ENCODE peak calls at places on chromosomes 13 and 19, in six cellular contexts. X, J, L, M, D and F are unnamed samples.

GRCh38 chr19:54162241-54162805 is 2.8 kb upstream of the LENG1 start:
- DNase-seq in X (peak; percentile 96), J (peak; percentile 87), L (peak; percentile 88), M (peak; percentile 63), D (peak; percentile 82), F (peak; percentile 88)

GRCh38 chr13:85142351-85142750 is 656.9 kb downstream of the SLITRK6 start:
- DNase-seq in X (no peak), J (no peak), L (no peak), M (no peak), D (no peak), F (no peak)

GRCh38 chr19:34260771-34261173 is 6.4 kb downstream of the GARRE1 start:
- DNase-seq in X (no peak), J (no peak), L (no peak), M (no peak), D (no peak), F (no peak)

GRCh38 chr19:48681127-48681470 is 8.3 kb upstream of the NTN5 start:
- DNase-seq in X (no peak), J (peak; percentile 46), L (no peak), M (no peak), D (no peak), F (peak; percentile 50)

GRCh38 chr19:23799321-23799720 is 40.6 kb upstream of the ZNF681 start:
- DNase-seq in X (no peak), J (no peak), L (no peak), M (no peak), D (no peak), F (no peak)

GRCh38 chr13:40666905-40667621 is 622 bp upstream of the FOXO1 start:
- DNase-seq in X (peak; percentile 67), J (peak; percentile 36), L (peak; percentile 82), M (peak; percentile 76), D (peak; percentile 56), F (no peak)

GRCh38 chr19:29666634-29667389 is 1.6 kb downstream of the PLEKHF1 start:
- DNase-seq in X (no peak), J (no peak), L (no peak), M (peak; percentile 62), D (peak; percentile 74), F (no peak)

GRCh38 chr13:33236021-33236420 is 49.5 kb downstream of the STARD13 start:
- DNase-seq in X (no peak), J (no peak), L (no peak), M (no peak), D (no peak), F (no peak)

GRCh38 chr13:37395544-37395943 is 203.0 kb downstream of the POSTN start:
- DNase-seq in X (no peak), J (no peak), L (no peak), M (no peak), D (no peak), F (no peak)

GRCh38 chr19:47713046-47714021 is at the start of gene EHD2:
- DNase-seq in X (peak; percentile 67), J (peak; percentile 60), L (peak; percentile 82), M (peak; percentile 61), D (peak; percentile 86), F (peak; percentile 75)

GRCh38 chr13:84896128-84896527 is 903.1 kb downstream of the SLITRK6 start:
- DNase-seq in X (no peak), J (peak; percentile 35), L (no peak), M (peak; percentile 53), D (no peak), F (peak; percentile 53)

GRCh38 chr19:50039968-50040367 is 14.2 kb downstream of the ZNF473 start:
- DNase-seq in X (no peak), J (no peak), L (no peak), M (no peak), D (no peak), F (no peak)

GRCh38 chr13:39484506-39485313 is 118.3 kb downstream of the LHFPL6 start:
- DNase-seq in X (no peak), J (no peak), L (no peak), M (no peak), D (no peak), F (no peak)

GRCh38 chr13:39779337-39780270 is 124.1 kb downstream of the COG6 start:
- DNase-seq in X (no peak), J (no peak), L (no peak), M (no peak), D (no peak), F (no peak)

GRCh38 chr19:45253396-45254027 is 2.4 kb downstream of the MARK4 start:
- DNase-seq in X (no peak), J (no peak), L (no peak), M (no peak), D (no peak), F (no peak)

GRCh38 chr13:34164585-34164984 is 346.6 kb downstream of the RFC3 start:
- DNase-seq in X (no peak), J (no peak), L (no peak), M (no peak), D (no peak), F (no peak)

DNA sequence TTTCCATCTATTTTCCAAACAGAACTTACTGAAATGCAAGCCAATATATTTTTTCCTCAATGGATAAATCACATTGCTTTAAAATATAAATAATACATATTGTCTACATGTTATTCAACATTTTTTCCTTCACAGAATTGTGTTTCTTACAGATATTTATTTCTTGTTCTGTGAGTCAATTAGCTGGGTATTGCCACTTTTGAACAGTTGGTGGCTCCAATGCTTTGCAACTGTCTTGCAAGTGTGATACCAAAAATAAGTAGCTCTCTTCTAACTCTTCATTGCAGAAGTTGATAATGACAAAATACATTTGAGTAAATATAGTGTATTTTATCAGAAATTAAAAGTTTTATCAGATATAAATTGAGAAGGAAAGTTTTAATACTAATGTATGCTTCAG is 17.1 kb upstream of the GPC5 start:
- DNase-seq in X (no peak), J (no peak), L (no peak), M (no peak), D (no peak), F (no peak)
- TF ChIP-seq CTCF in X (peak; percentile 14), J (peak; percentile 40), L (no peak), M (peak; percentile 49), D (peak; percentile 50), F (no peak)

DNA sequence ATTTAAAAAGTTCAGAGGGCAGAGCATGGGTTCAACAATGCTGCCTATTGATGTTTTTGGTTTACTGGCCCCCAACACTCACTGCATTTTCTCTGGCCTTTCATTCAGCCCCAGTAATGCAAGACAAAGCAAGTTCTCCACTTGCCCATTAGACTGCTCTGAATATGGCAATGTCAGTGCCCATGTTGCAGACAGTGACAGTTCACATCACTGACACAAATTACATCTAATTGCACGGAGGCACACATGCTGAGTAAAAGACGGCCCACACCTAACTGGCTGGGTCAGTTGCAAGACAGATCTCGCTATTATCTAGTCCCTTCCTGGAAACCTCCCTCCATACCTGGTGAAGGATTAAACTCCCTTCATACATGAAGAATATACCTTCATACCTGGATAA is 54.0 kb downstream of the ENOX1 start:
- DNase-seq in X (no peak), J (no peak), L (no peak), M (no peak), D (no peak), F (no peak)
- TF ChIP-seq CTCF in X (no peak), J (no peak), L (no peak), M (no peak), D (no peak), F (no peak)

DNA sequence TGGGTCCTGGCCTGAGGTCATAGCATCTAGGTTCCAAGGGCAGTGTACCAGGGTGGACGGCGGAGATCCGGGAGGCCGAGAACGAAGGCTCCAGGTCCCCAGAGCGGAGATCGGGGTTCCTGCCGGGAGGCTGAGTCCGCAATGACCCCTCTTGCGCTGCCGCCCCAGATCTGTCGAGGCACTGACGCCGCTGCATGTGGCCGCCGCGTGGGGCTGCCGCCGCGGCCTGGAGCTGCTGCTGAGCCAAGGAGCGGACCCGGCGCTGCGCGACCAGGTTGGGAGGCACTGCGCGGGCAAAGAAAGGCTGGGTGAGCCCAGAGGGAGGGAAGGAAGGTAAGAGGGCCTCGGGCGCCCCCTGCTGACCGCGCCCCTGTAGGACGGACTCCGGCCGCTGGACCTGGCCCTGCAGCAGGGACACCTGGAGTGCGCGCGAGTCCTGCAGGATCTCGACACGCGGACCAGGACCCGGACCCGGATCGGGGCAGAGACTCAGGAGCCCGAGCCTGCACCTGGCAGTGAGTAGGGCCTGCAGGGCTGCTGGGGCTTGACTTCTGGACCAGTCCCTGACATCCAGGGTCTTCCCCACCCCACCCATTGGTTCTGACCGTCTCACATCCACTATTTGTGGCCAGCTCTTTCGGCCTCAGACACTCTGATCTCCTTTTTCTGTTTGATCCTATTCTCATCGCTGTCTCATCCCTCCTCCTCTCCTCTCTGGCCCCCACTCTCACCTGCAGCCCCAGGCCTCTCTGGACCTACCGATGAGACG is 971 bp downstream of the ANKLE1 start:
- DNase-seq in X (peak; percentile 89), J (peak; percentile 91), L (no peak), M (peak; percentile 93), D (peak; percentile 86), F (peak; percentile 92)
- TF ChIP-seq CTCF in X (peak; percentile 93), J (peak; percentile 94), L (peak; percentile 92), M (peak; percentile 93), D (peak; percentile 89), F (peak; percentile 85)

GRCh38 chr13:99029576-99029975 is 51.7 kb upstream of the DOCK9 start:
- DNase-seq in X (no peak), J (no peak), L (no peak), M (no peak), D (no peak), F (no peak)

GRCh38 chr13:99027260-99027659 is 49.4 kb upstream of the DOCK9 start:
- DNase-seq in X (no peak), J (no peak), L (no peak), M (no peak), D (no peak), F (no peak)

GRCh38 chr13:99031725-99032298 is 53.9 kb upstream of the DOCK9 start:
- DNase-seq in X (no peak), J (no peak), L (no peak), M (no peak), D (no peak), F (no peak)

GRCh38 chr13:99027661-99028425 is 50.0 kb upstream of the DOCK9 start:
- DNase-seq in X (no peak), J (no peak), L (no peak), M (no peak), D (no peak), F (no peak)

GRCh38 chr13:99028890-99029289 is 51.0 kb upstream of the DOCK9 start:
- DNase-seq in X (no peak), J (no peak), L (no peak), M (no peak), D (no peak), F (peak; percentile 23)
- TF ChIP-seq CTCF in X (peak; percentile 44), J (peak; percentile 24), L (no peak), M (no peak), D (no peak), F (no peak)

GRCh38 chr13:60326273-60326672 is 70.7 kb upstream of the TDRD3 start:
- DNase-seq in X (no peak), J (no peak), L (no peak), M (no peak), D (no peak), F (no peak)
- TF ChIP-seq CTCF in X (no peak), J (no peak), L (no peak), M (no peak), D (no peak), F (no peak)

GRCh38 chr13:51435002-51435578 is 17.7 kb downstream of the INTS6 start:
- DNase-seq in X (no peak), J (no peak), L (no peak), M (no peak), D (no peak), F (no peak)
- TF ChIP-seq CTCF in X (peak; percentile 45), J (peak; percentile 21), L (peak; percentile 38), M (peak; percentile 45), D (peak; percentile 63), F (no peak)